ENCODE peak calls at places on chromosomes 7 and 10, in four cellular contexts. P is astrocyte, X is left lung, Z is fibroblast of lung. R is an unnamed sample.

GRCh38 chr7:132145466-132145865 is 430.8 kb downstream of the PLXNA4 start:
- DNase-seq in P (peak; percentile 96), X (no peak), Z (peak; percentile 97), R (peak; percentile 43)

GRCh38 chr7:138785587-138786437 is 12.0 kb upstream of the TMEM213 start:
- DNase-seq in P (peak; percentile 21), X (no peak), Z (peak; percentile 43), R (peak; percentile 38)

GRCh38 chr10:8036521-8037198 is 17.8 kb upstream of the GATA3 start:
- DNase-seq in P (no peak), X (no peak), Z (no peak), R (no peak)

GRCh38 chr10:108230478-108231170 is 1066.1 kb upstream of the SORCS1 start:
- DNase-seq in P (peak; percentile 16), X (no peak), Z (peak; percentile 28), R (no peak)

GRCh38 chr10:71796749-71797405 is 23.6 kb upstream of the VSIR start:
- DNase-seq in P (no peak), X (no peak), Z (no peak), R (no peak)

GRCh38 chr10:14574885-14575284 is 199.8 kb downstream of the FAM107B start:
- DNase-seq in P (no peak), X (no peak), Z (no peak), R (no peak)

GRCh38 chr7:94324380-94325120 is 70.1 kb upstream of the COL1A2 start:
- DNase-seq in P (no peak), X (no peak), Z (peak; percentile 50), R (no peak)

GRCh38 chr7:106166651-106167342 is 54.7 kb upstream of the SYPL1 start:
- DNase-seq in P (peak; percentile 63), X (no peak), Z (peak; percentile 73), R (peak; percentile 92)

GRCh38 chr10:83539528-83540308 is 599.6 kb upstream of the GHITM start:
- DNase-seq in P (peak; percentile 91), X (peak; percentile 28), Z (peak; percentile 93), R (peak; percentile 16)

GRCh38 chr10:62306663-62307062 is 38.0 kb upstream of the RTKN2 start:
- DNase-seq in P (peak; percentile 21), X (peak; percentile 51), Z (peak; percentile 38), R (peak; percentile 5)

GRCh38 chr7:88495901-88496300 is 189.2 kb upstream of the STEAP4 start:
- DNase-seq in P (no peak), X (no peak), Z (no peak), R (no peak)

GRCh38 chr10:44952779-44953231 is 6.8 kb upstream of the RASSF4 start:
- DNase-seq in P (no peak), X (no peak), Z (no peak), R (no peak)

GRCh38 chr10:127986543-127987466 is 79.9 kb downstream of the PTPRE start:
- DNase-seq in P (peak; percentile 43), X (no peak), Z (peak; percentile 55), R (no peak)

GRCh38 chr7:113831509-113831908 is 87.3 kb downstream of the PPP1R3A start:
- DNase-seq in P (peak; percentile 6), X (no peak), Z (no peak), R (peak; percentile 70)

GRCh38 chr10:70967591-70968588 is 79.5 kb upstream of the PCBD1 start:
- DNase-seq in P (peak; percentile 39), X (no peak), Z (peak; percentile 47), R (peak; percentile 39)

GRCh38 chr7:106062006-106062405 is 50.1 kb downstream of the SYPL1 start:
- DNase-seq in P (no peak), X (no peak), Z (no peak), R (no peak)

GRCh38 chr10:31083765-31084184 is 52.1 kb upstream of the ZNF438 start:
- DNase-seq in P (peak; percentile 22), X (no peak), Z (peak; percentile 50), R (peak; percentile 66)

GRCh38 chr7:142785841-142786250 is 15.1 kb downstream of the PRSS2 start:
- DNase-seq in P (no peak), X (no peak), Z (no peak), R (no peak)

GRCh38 chr10:75288140-75288711 is 52.5 kb upstream of the COMTD1 start:
- DNase-seq in P (no peak), X (no peak), Z (no peak), R (no peak)

GRCh38 chr7:95327356-95327755 is 3.0 kb upstream of the PON1 start:
- DNase-seq in P (peak; percentile 71), X (no peak), Z (peak; percentile 76), R (no peak)

GRCh38 chr10:43943825-43944360 is 295.2 kb upstream of the ZNF32 start:
- DNase-seq in P (no peak), X (no peak), Z (no peak), R (no peak)

GRCh38 chr7:104650991-104651680 is 322.7 kb downstream of the LHFPL3 start:
- DNase-seq in P (peak; percentile 6), X (no peak), Z (peak; percentile 14), R (no peak)

GRCh38 chr7:78111384-78111783 is 312.8 kb downstream of the PHTF2 start:
- DNase-seq in P (no peak), X (no peak), Z (no peak), R (no peak)

GRCh38 chr10:116043304-116043703 is 229.7 kb downstream of the GFRA1 start:
- DNase-seq in P (no peak), X (no peak), Z (no peak), R (no peak)

GRCh38 chr7:141844256-141844655 is 3.0 kb upstream of the PRSS37 start:
- DNase-seq in P (no peak), X (no peak), Z (no peak), R (no peak)

GRCh38 chr10:82091413-82091812 is 216.4 kb downstream of the NRG3 start:
- DNase-seq in P (no peak), X (no peak), Z (no peak), R (peak; percentile 10)

GRCh38 chr7:36473454-36474282 is 84.0 kb downstream of the ANLN start:
- DNase-seq in P (peak; percentile 13), X (no peak), Z (peak; percentile 25), R (peak; percentile 35)

GRCh38 chr7:28954936-28955335 is 3.2 kb downstream of the TRIL start:
- DNase-seq in P (no peak), X (no peak), Z (peak; percentile 17), R (no peak)

GRCh38 chr10:15310776-15311175 is 60.3 kb downstream of the FAM171A1 start:
- DNase-seq in P (no peak), X (no peak), Z (no peak), R (no peak)

GRCh38 chr7:98000356-98000755 is 10.4 kb upstream of the OCM2 start:
- DNase-seq in P (no peak), X (no peak), Z (no peak), R (no peak)

GRCh38 chr7:27208998-27209397 is 9.1 kb upstream of the HOXA13 start:
- DNase-seq in P (no peak), X (no peak), Z (no peak), R (no peak)

GRCh38 chr10:33635967-33636366 is 301.5 kb upstream of the NRP1 start:
- DNase-seq in P (no peak), X (no peak), Z (no peak), R (no peak)

GRCh38 chr10:132109341-132110072 is 43.8 kb downstream of the JAKMIP3 start:
- DNase-seq in P (no peak), X (peak; percentile 78), Z (no peak), R (no peak)

GRCh38 chr10:42990721-42991441 is 86.0 kb upstream of the RET start:
- DNase-seq in P (no peak), X (peak; percentile 76), Z (no peak), R (no peak)

GRCh38 chr10:69361303-69361614 is 55.5 kb downstream of the TACR2 start:
- DNase-seq in P (no peak), X (no peak), Z (no peak), R (no peak)
- H3K4me3 ChIP-seq in P (no peak overlapping the region), X (no peak overlapping the region), Z (no peak overlapping the region), R (no peak overlapping the region)

GRCh38 chr7:100825760-100826545 is 1.4 kb downstream of the EPHB4 start:
- DNase-seq in P (peak; percentile 26), X (no peak), Z (peak; percentile 43), R (peak; percentile 57)
- TF ChIP-seq CTCF in P (peak; percentile 24), X (no peak), Z (peak; percentile 51), R (peak; percentile 44)

DNA sequence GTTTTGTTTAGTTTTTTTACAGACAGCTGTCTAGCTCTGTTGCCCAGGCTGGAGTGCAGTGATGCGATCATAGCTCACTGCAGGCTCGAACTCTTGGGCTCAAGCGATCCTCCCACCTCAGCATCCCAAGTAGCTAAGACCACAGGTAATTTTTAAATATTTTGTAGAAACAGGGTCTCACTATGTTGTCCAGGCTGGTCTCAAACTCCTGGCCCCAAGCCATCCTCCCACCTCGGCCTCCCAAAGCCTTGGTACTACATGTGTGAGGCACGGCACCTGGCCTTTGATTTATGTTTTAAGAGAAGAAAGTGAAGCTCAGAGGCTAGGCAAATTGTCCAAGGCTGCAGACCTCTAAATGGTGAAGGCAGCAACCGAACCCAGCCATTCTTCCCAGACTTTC is 98.6 kb upstream of the SVIL start:
- DNase-seq in P (no peak), X (no peak), Z (no peak), R (no peak)
- H3K4me3 ChIP-seq in P (peak overlapping the region; percentile 79), X (no peak overlapping the region), Z (no peak overlapping the region), R (no peak overlapping the region)

DNA sequence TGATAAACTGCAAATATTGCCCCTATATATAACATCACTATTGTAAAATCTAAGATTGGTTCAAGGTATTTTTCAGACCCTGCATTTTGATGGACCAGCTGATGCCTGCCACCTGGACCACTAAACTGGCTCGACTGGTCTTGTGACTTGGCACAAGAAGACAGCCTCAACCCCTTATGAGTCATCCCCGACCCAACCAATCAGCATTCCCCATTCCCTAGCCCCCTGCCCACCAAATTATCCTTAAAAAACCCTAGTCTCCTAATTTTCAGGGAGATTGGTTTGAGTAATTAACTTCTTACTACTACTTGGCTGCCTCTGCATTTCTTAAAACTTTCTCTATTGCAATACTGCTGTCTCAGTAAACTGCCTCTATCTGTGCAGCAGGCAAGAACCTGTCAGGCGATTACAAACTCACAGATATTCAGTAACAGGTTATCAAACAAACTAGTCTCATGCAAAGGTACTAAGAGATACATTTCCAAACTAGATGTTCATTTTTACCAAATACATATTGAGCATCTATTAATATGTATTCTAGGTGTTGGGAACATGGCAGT is 5.5 kb downstream of the CCDC186 start:
- DNase-seq in P (no peak), X (no peak), Z (no peak), R (no peak)
- TF ChIP-seq CTCF in P (no peak), X (no peak), Z (no peak), R (no peak)

DNA sequence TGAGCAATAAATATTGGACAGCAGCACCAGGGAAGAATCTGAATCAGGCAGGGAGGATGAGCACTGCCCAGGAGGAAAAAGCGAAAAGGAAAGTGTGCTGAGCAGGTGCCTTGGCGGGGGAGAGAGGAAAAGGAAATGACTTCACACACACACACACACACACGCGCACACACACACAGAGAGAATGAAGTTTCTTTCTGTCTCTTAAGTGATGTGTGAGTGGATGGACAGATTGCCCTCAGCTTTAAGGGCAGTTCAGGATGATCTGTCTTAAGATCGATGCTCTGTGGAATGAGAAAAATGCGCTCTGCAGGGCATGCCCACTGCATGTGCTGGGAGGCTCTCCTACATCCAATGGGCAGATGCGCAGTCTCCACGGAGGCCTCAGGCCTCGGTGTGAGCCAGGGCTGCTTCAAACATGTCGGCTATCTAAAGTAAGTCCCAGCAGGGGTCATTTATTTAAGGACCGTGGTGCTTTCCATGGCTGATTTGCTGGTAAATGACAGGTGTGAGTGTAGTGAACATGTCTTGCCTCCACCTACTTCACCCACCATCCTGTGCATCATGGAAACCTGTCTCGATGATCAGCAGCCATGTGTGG is 2.5 kb upstream of the ACBD5 start:
- DNase-seq in P (peak; percentile 80), X (no peak), Z (peak; percentile 82), R (peak; percentile 88)
- H3K4me3 ChIP-seq in P (peak overlapping the region; percentile 93), X (peak overlapping the region; percentile 73), Z (peak overlapping the region; percentile 87), R (peak overlapping the region; percentile 87)

R was measured in choroid plexus epithelial cell.